ENCODE peak calls at places on chromosomes 16 and 17, in eight cellular contexts. W is heart right ventricle, G is A549, N is prostate gland, Z is heart left ventricle, H is colonic mucosa, F is HCT116, K is cardiac muscle cell. V is an unnamed sample.

GRCh38 chr17:75271955-75272847 is 1.2 kb upstream of the MIF4GD start:
- DNase-seq in W (no peak), G (no peak), N (peak; percentile 17), Z (peak; percentile 43), H (no peak), F (no peak), K (no peak), V (no peak)

GRCh38 chr17:20270336-20270735 is 197.0 kb downstream of the LGALS9B start:
- DNase-seq in W (no peak), G (no peak), N (no peak), Z (no peak), H (no peak), F (no peak), K (no peak), V (no peak)

GRCh38 chr17:4293572-4293971 is 29.8 kb upstream of the ANKFY1 start:
- DNase-seq in W (no peak), G (no peak), N (no peak), Z (no peak), H (no peak), F (no peak), K (no peak), V (no peak)

GRCh38 chr17:71063127-71063526 is 893.8 kb downstream of the KCNJ2 start:
- DNase-seq in W (no peak), G (no peak), N (no peak), Z (no peak), H (no peak), F (no peak), K (no peak), V (no peak)

GRCh38 chr17:2735896-2736295 is 13.6 kb downstream of the CCDC92B start:
- DNase-seq in W (no peak), G (no peak), N (no peak), Z (no peak), H (peak; percentile 28), F (no peak), K (no peak), V (no peak)

GRCh38 chr16:49886554-49887121 is 30.7 kb upstream of the ZNF423 start:
- DNase-seq in W (no peak), G (no peak), N (no peak), Z (no peak), H (no peak), F (no peak), K (no peak), V (no peak)

GRCh38 chr17:41917957-41918391 is 777 bp downstream of the ACLY start:
- DNase-seq in W (peak; percentile 34), G (no peak), N (peak; percentile 44), Z (peak; percentile 71), H (peak; percentile 78), F (no peak), K (peak; percentile 66), V (peak; percentile 18)

GRCh38 chr16:4661661-4662060 is 31.7 kb upstream of the NUDT16L1 start:
- DNase-seq in W (no peak), G (no peak), N (no peak), Z (no peak), H (no peak), F (no peak), K (no peak), V (no peak)

GRCh38 chr17:67800495-67800928 is 24.8 kb upstream of the BPTF start:
- DNase-seq in W (peak; percentile 77), G (peak; percentile 80), N (peak; percentile 57), Z (peak; percentile 73), H (peak; percentile 80), F (peak; percentile 83), K (peak; percentile 80), V (peak; percentile 16)

GRCh38 chr16:28990375-28991040 is 5.7 kb downstream of the LAT start:
- DNase-seq in W (no peak), G (no peak), N (no peak), Z (no peak), H (no peak), F (no peak), K (no peak), V (peak; percentile 64)

DNA sequence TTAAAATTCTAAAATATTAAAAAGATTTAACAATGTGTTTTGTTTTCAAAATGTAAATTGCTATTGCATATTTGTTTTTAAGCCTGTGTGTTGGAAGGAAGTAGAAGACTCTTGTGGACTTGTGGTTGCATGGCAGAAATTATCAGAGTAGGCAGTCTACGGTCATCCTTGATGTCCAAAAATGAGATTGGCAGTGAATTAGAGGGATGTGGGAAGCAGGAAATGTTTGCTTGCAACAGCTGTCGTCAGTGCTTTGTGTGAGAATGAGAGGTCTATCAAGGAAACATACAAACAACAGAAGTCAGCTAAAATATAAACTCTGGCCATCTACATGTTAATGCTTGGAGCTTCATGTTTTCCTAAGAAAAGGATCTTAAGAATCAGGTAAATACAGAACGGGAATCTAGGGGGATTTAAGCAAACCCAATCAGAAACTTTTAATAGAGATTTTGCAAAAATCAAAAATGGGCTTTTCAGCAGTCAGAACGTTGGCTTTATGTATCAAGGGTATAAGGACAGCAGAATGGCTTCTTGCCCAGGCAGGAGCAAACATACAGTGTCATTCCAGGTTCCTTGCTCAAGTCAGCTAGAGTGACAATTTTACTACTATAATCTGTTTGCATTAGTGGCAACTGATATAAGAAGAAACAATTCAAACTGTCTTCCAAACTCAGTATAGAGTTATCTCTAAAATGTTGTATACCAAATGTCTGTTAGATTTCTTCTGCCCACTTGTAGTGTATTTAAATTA is 196.7 kb downstream of the CYB561 start:
- DNase-seq in W (no peak), G (no peak), N (no peak), Z (no peak), H (no peak), F (no peak), K (no peak), V (no peak)
- TF ChIP-seq CTCF in W (no peak), G (no peak), N (no peak), Z (no peak), H (no peak), F (no peak), K (no peak), V (no peak)

DNA sequence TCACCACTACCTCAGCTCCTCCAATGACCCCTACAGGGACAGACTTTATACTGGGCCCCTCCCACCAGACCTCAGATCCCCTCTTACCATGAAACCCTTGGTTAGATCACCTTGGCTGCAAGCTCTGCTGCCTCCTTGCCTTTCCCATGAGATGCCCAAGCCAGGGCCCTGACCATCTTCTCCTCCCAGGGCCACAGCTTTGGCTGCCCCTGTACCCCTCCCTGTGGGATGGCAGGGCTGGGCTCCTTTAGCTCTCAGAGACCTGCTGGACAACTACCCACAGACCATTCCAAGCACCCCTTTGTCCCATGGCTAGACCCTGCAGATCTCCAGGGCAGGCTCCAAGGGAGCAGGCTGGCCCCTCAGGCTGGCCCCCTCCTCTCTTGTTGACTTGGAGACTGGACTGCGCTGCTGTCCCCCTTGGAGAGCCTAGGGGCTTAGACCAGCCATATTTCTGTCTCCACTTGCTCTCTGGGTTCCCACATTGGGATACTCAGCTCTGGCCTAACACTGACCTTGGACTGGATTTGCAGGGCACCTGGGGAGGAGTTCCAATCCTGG is 1692.7 kb downstream of the TP53TG3F start:
- DNase-seq in W (no peak), G (no peak), N (no peak), Z (no peak), H (no peak), F (no peak), K (no peak), V (no peak)
- H3K9me3 ChIP-seq in W (no peaks in the 10 kb centered on the region), G (no peaks in the 10 kb centered on the region), N (no peaks in the 10 kb centered on the region), Z (peaks cover 13% of the 10 kb centered on the region), H (no peaks in the 10 kb centered on the region), F (peaks cover 16% of the 10 kb centered on the region), K (no peaks in the 10 kb centered on the region), V (peaks cover 31% of the 10 kb centered on the region)

GRCh38 chr16:22728167-22728836 is 85.7 kb upstream of the HS3ST2 start:
- DNase-seq in W (no peak), G (no peak), N (no peak), Z (no peak), H (no peak), F (no peak), K (no peak), V (no peak)

GRCh38 chr16:22732959-22733358 is 81.0 kb upstream of the HS3ST2 start:
- DNase-seq in W (no peak), G (no peak), N (no peak), Z (no peak), H (no peak), F (no peak), K (no peak), V (no peak)

GRCh38 chr16:22726868-22727267 is 87.1 kb upstream of the HS3ST2 start:
- DNase-seq in W (no peak), G (no peak), N (no peak), Z (no peak), H (no peak), F (no peak), K (no peak), V (no peak)

GRCh38 chr16:22732315-22732840 is 81.6 kb upstream of the HS3ST2 start:
- DNase-seq in W (no peak), G (no peak), N (no peak), Z (no peak), H (no peak), F (no peak), K (no peak), V (no peak)

DNA sequence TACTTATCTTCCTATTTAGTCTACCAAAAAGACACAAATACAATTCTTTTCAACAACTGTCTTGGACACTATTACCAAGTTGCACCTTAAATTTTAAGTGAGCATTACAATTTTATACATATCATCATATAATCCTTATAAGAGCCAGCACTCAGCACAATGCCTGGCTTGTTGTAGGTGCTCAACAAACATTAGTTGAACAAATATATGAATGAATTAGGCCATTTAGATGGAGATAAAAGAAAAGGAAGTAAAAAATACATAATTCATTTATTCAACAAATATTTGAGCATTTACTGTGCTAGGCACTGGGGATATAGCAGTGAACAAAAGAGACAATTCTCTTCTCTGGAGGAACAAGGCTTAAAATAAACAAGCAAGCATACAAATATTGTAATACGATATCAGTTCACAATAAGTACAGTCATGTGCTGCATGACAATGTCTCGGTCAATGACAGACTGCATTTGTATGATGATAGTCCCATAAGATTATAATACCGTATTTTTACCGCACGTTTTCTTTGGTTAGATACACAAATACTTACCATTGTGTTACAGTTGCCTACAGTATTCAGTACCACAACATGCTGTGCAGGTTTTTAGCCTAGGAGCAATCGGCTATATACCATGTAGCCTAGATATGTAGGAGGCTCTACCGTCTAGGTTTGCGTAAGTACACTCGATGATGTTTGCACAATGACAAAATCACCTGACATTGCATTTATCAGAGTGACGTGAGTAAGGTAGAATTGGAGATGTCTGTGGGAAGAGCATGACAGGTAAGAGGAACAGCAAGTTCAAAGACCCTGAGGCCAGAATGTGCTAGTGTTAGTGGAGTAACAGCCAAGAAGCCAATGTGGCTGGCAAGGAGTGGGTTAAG is 86.4 kb upstream of the HS3ST2 start:
- DNase-seq in W (no peak), G (no peak), N (peak; percentile 14), Z (no peak), H (no peak), F (no peak), K (no peak), V (no peak)
- H3K27ac ChIP-seq in W (peak overlapping the region; percentile 20), G (no peak overlapping the region), N (peak overlapping the region; percentile 37), Z (no peak overlapping the region), H (no peak overlapping the region), F (no peak overlapping the region), K (no peak overlapping the region), V (no peak overlapping the region)

DNA sequence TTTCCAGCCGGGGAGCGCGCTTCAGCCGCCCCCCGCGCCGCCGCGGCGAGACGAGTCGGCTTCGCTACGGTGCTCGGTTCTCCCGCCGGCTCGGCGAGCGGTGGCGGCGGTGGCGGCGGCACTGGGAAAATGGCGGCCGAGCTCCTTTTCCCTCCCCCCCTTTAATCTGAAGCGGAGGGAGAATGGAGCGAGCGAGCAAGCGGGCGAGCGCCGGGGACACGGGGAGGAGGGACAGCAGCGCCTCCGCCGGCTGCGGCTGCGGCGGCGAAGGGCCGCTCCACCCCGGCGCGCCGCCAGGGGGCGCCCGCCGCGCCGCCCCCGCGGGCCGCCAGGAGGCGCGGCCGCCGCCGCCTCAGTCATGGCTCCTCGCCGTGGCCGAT is at the start of gene KANSL1:
- DNase-seq in W (peak; percentile 92), G (peak; percentile 99), N (peak; percentile 78), Z (peak; percentile 90), H (peak; percentile 92), F (peak; percentile 76), K (peak; percentile 99), V (peak; percentile 79)
- TF ChIP-seq CTCF in W (peak; percentile 28), G (peak; percentile 100), N (no peak), Z (peak; percentile 13), H (no peak), F (no peak), K (peak; percentile 50), V (no peak)

V was measured in CD4-positive, alpha-beta T cell.